ENCODE peak calls at places on chromosomes 12 and 14, in eight cellular contexts. X, C, Z, D, S, N, L and G are unnamed samples.

GRCh38 chr14:94383777-94384176 is 4.6 kb downstream of the SERPINA1 start:
- DNase-seq in X (no peak), C (no peak), Z (no peak), D (no peak), S (no peak), N (no peak), L (no peak), G (no peak)

GRCh38 chr12:93979189-93979588 is 169.2 kb upstream of the PLXNC1 start:
- DNase-seq in X (no peak), C (no peak), Z (no peak), D (no peak), S (peak), N (peak), L (peak), G (no peak)

GRCh38 chr12:47574252-47575021 is 131.4 kb downstream of the RPAP3 start:
- DNase-seq in X (no peak), C (no peak), Z (no peak), D (no peak), S (no peak), N (no peak), L (no peak), G (no peak)

GRCh38 chr12:21559855-21560569 is 33.9 kb downstream of the SPX start:
- DNase-seq in X (no peak), C (no peak), Z (no peak), D (no peak), S (no peak), N (no peak), L (no peak), G (no peak)

GRCh38 chr12:93784339-93785086 is 107.3 kb downstream of the CRADD start:
- DNase-seq in X (no peak), C (no peak), Z (peak), D (peak), S (peak), N (no peak), L (peak), G (no peak)

GRCh38 chr14:96888593-96888992 is 91.4 kb downstream of the VRK1 start:
- DNase-seq in X (no peak), C (no peak), Z (peak), D (no peak), S (peak), N (no peak), L (no peak), G (no peak)

GRCh38 chr12:85424581-85425348 is 144.7 kb downstream of the ALX1 start:
- DNase-seq in X (no peak), C (no peak), Z (peak), D (no peak), S (peak), N (peak), L (peak), G (no peak)

GRCh38 chr14:53929871-53930685 is 26.5 kb downstream of the BMP4 start:
- DNase-seq in X (no peak), C (no peak), Z (peak), D (no peak), S (peak), N (peak), L (peak), G (no peak)

GRCh38 chr14:34060747-34061050 is 109.8 kb upstream of the EGLN3 start:
- DNase-seq in X (no peak), C (no peak), Z (peak), D (no peak), S (peak), N (no peak), L (no peak), G (no peak)

GRCh38 chr12:92259291-92259690 is 113.6 kb upstream of the BTG1 start:
- DNase-seq in X (no peak), C (no peak), Z (no peak), D (no peak), S (no peak), N (no peak), L (no peak), G (no peak)

GRCh38 chr14:32468955-32469354 is 139.9 kb downstream of the AKAP6 start:
- DNase-seq in X (no peak), C (no peak), Z (no peak), D (no peak), S (no peak), N (no peak), L (no peak), G (no peak)

GRCh38 chr12:120116443-120116791 is at the start of gene RAB35:
- DNase-seq in X (no peak), C (no peak), Z (no peak), D (no peak), S (no peak), N (no peak), L (no peak), G (no peak)

GRCh38 chr12:64746663-64747062 is 12.5 kb downstream of the GNS start:
- DNase-seq in X (no peak), C (no peak), Z (no peak), D (no peak), S (no peak), N (no peak), L (no peak), G (no peak)

GRCh38 chr14:72845196-72845595 is 48.7 kb downstream of the DPF3 start:
- DNase-seq in X (no peak), C (no peak), Z (no peak), D (no peak), S (no peak), N (no peak), L (no peak), G (no peak)

GRCh38 chr12:39227218-39227617 is 215.7 kb downstream of the KIF21A start:
- DNase-seq in X (no peak), C (no peak), Z (peak), D (no peak), S (no peak), N (no peak), L (no peak), G (no peak)

GRCh38 chr12:66776974-66777373 is 98.1 kb upstream of the GRIP1 start:
- DNase-seq in X (peak), C (no peak), Z (no peak), D (no peak), S (no peak), N (no peak), L (no peak), G (no peak)

GRCh38 chr12:124906606-124907261 is 7.7 kb downstream of the UBC start:
- DNase-seq in X (peak), C (peak), Z (peak), D (peak), S (peak), N (peak), L (peak), G (peak)

GRCh38 chr12:88998421-88998820 is 353.9 kb downstream of the DUSP6 start:
- DNase-seq in X (no peak), C (no peak), Z (no peak), D (no peak), S (no peak), N (no peak), L (no peak), G (no peak)

GRCh38 chr12:131917711-131918306 is 11.3 kb upstream of the PUS1 start:
- DNase-seq in X (no peak), C (no peak), Z (no peak), D (no peak), S (no peak), N (no peak), L (no peak), G (no peak)

GRCh38 chr14:95597784-95598204 is 62.9 kb downstream of the GLRX5 start:
- DNase-seq in X (no peak), C (no peak), Z (peak), D (no peak), S (peak), N (no peak), L (no peak), G (no peak)

GRCh38 chr12:56469007-56469930 is 891 bp downstream of the SPRYD4 start:
- DNase-seq in X (no peak), C (no peak), Z (no peak), D (no peak), S (no peak), N (peak), L (peak), G (no peak)

GRCh38 chr14:89217876-89218275 is 199.2 kb downstream of the FOXN3 start:
- DNase-seq in X (no peak), C (no peak), Z (no peak), D (no peak), S (no peak), N (no peak), L (no peak), G (no peak)

GRCh38 chr14:77195766-77196165 is 14.2 kb downstream of the TMEM63C start:
- DNase-seq in X (no peak), C (no peak), Z (no peak), D (no peak), S (no peak), N (no peak), L (no peak), G (no peak)

GRCh38 chr12:53990311-53991076 is 5.5 kb downstream of the HOXC10 start:
- DNase-seq in X (no peak), C (no peak), Z (no peak), D (no peak), S (no peak), N (no peak), L (no peak), G (no peak)

GRCh38 chr12:89730060-89730459 is 21.4 kb upstream of the ATP2B1 start:
- DNase-seq in X (no peak), C (no peak), Z (no peak), D (no peak), S (no peak), N (no peak), L (no peak), G (no peak)

GRCh38 chr14:61470261-61470953 is 149.0 kb downstream of the PRKCH start:
- DNase-seq in X (no peak), C (no peak), Z (peak), D (no peak), S (peak), N (no peak), L (no peak), G (no peak)

GRCh38 chr12:76284816-76285750 is 63.1 kb downstream of the BBS10 start:
- DNase-seq in X (no peak), C (no peak), Z (no peak), D (no peak), S (no peak), N (no peak), L (no peak), G (no peak)

GRCh38 chr12:1590083-1590979 is 4.0 kb downstream of the FBXL14 start:
- DNase-seq in X (no peak), C (no peak), Z (peak), D (no peak), S (peak), N (no peak), L (peak), G (no peak)

GRCh38 chr12:7369274-7369729 is 65.4 kb downstream of the ACSM4 start:
- DNase-seq in X (no peak), C (no peak), Z (no peak), D (no peak), S (peak), N (no peak), L (no peak), G (no peak)

GRCh38 chr14:24535737-24536136 is 27.7 kb upstream of the CMA1 start:
- DNase-seq in X (no peak), C (no peak), Z (no peak), D (no peak), S (no peak), N (no peak), L (no peak), G (no peak)

GRCh38 chr12:103205906-103206305 is 248.4 kb downstream of the ASCL1 start:
- DNase-seq in X (no peak), C (no peak), Z (no peak), D (no peak), S (no peak), N (no peak), L (no peak), G (no peak)

GRCh38 chr12:92080390-92081285 is 65.0 kb downstream of the BTG1 start:
- DNase-seq in X (peak), C (no peak), Z (no peak), D (no peak), S (peak), N (peak), L (no peak), G (no peak)

GRCh38 chr14:81464253-81465001 is 64.3 kb upstream of the STON2 start:
- DNase-seq in X (peak), C (no peak), Z (peak), D (no peak), S (peak), N (peak), L (peak), G (peak)

GRCh38 chr14:63249112-63249511 is 44.9 kb downstream of the RHOJ start:
- DNase-seq in X (no peak), C (peak), Z (no peak), D (no peak), S (no peak), N (no peak), L (no peak), G (no peak)

GRCh38 chr14:104968153-104968527 is 10.0 kb downstream of the AHNAK2 start:
- DNase-seq in X (no peak), C (no peak), Z (peak), D (no peak), S (peak), N (no peak), L (peak), G (no peak)

GRCh38 chr12:46269429-46270241 is 792 bp upstream of the SLC38A1 start:
- DNase-seq in X (peak), C (no peak), Z (peak), D (no peak), S (peak), N (peak), L (peak), G (peak)

GRCh38 chr12:79895041-79895440 is 39.9 kb downstream of the PPP1R12A start:
- DNase-seq in X (no peak), C (no peak), Z (no peak), D (no peak), S (no peak), N (no peak), L (no peak), G (no peak)

GRCh38 chr12:131457028-131457310 is 253.9 kb upstream of the SFSWAP start:
- DNase-seq in X (no peak), C (no peak), Z (no peak), D (no peak), S (no peak), N (no peak), L (no peak), G (no peak)

GRCh38 chr12:111250251-111250881 is 118.5 kb downstream of the PHETA1 start:
- DNase-seq in X (no peak), C (no peak), Z (no peak), D (no peak), S (no peak), N (no peak), L (no peak), G (no peak)

GRCh38 chr14:100726812-100727564 is at the start of gene DLK1:
- DNase-seq in X (no peak), C (no peak), Z (peak), D (no peak), S (no peak), N (no peak), L (no peak), G (no peak)
- H3K27ac ChIP-seq in X (peak), C (no peak), Z (no peak), D (no peak), S (no peak), N (no peak), L (no peak), G (no peak)

DNA sequence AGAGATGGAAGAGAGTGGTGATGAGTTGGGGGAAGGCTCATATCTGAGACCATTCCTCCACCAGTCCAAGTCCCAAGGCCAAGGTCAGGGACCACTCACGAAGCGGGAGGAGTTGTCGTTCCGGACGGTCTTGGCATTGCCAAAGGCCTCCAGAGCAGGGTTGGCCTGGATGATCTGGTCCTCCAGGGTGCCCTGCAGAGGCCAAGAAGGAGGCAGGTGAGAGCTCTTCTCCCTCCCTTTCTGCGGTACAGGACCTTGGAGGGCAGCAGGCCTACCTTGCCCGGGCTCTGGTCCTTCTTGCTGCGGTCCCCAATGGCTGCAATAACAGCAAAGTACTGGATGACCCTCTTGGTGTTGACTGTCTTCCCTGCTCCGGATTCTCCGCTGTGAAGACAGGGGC is 4.0 kb downstream of the MYH7 start:
- DNase-seq in X (no peak), C (no peak), Z (no peak), D (no peak), S (no peak), N (no peak), L (no peak), G (no peak)
- H3K27ac ChIP-seq in X (no peak), C (no peak), Z (no peak), D (no peak), S (no peak), N (no peak), L (no peak), G (no peak)

DNA sequence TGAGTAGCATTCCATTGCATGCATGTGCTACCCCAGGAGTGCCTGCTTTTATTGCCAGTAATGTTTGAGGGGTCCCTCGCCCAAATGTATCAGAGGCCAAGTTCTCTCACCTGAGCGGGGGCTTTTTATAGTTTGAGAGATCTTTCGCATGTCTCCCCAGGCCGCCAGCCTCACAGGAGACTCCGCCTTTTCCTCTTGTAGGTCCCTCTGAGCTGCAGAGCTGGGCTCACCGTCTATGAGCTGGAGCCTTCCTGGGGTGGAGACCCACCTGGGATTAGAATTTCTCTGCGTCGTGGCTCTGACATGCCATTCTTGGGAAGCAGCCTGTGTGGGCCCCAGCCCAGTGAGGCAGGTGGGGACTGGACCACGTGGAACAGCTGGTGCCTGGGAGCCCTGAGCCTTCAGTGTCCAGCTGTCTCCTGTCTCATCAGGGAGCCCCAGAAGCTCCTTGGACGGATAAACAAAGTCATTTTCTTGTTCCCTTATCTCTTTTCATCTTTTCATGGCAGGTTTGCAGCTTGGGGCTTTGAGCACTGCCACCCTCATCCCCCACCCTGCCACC is 261.7 kb upstream of the CRY1 start:
- DNase-seq in X (no peak), C (no peak), Z (no peak), D (no peak), S (no peak), N (no peak), L (no peak), G (no peak)
- H3K27ac ChIP-seq in X (no peak), C (no peak), Z (no peak), D (no peak), S (no peak), N (no peak), L (no peak), G (no peak)

GRCh38 chr14:38078393-38078792 is 129.3 kb upstream of the SSTR1 start:
- DNase-seq in X (peak), C (no peak), Z (no peak), D (no peak), S (no peak), N (peak), L (peak), G (peak)

GRCh38 chr14:38080696-38081095 is 127.0 kb upstream of the SSTR1 start:
- DNase-seq in X (no peak), C (no peak), Z (no peak), D (no peak), S (no peak), N (no peak), L (no peak), G (no peak)

GRCh38 chr14:38074754-38075153 is 132.9 kb upstream of the SSTR1 start:
- DNase-seq in X (peak), C (no peak), Z (no peak), D (no peak), S (no peak), N (no peak), L (no peak), G (no peak)

GRCh38 chr14:38079886-38080285 is 127.8 kb upstream of the SSTR1 start:
- DNase-seq in X (no peak), C (no peak), Z (no peak), D (no peak), S (no peak), N (no peak), L (no peak), G (no peak)

GRCh38 chr14:38079268-38079667 is 128.4 kb upstream of the SSTR1 start:
- DNase-seq in X (no peak), C (no peak), Z (no peak), D (no peak), S (no peak), N (no peak), L (no peak), G (no peak)
- H3K27ac ChIP-seq in X (no peak), C (no peak), Z (no peak), D (no peak), S (no peak), N (no peak), L (no peak), G (no peak)